ENCODE peak calls at places on chromosomes 4 and X, in four cellular contexts. One of them, this sample, is unnamed.

GRCh38 chrX:83819304-83819703 is 41.6 kb upstream of the CYLC1 start:
- DNase-seq in choroid plexus epithelial cell: no peak
- DNase-seq in CD8-positive, alpha-beta memory T cell: no peak
- DNase-seq in tibial artery: no peak
- DNase-seq in this sample: no peak

GRCh38 chr4:67762091-67762490 is 7.9 kb upstream of the GNRHR start:
- DNase-seq in choroid plexus epithelial cell: peak; percentile 77
- DNase-seq in CD8-positive, alpha-beta memory T cell: no peak
- DNase-seq in tibial artery: no peak
- DNase-seq in this sample: peak; percentile 18

GRCh38 chr4:176742211-176742610 is 50.5 kb downstream of the VEGFC start:
- DNase-seq in choroid plexus epithelial cell: no peak
- DNase-seq in CD8-positive, alpha-beta memory T cell: no peak
- DNase-seq in tibial artery: no peak
- DNase-seq in this sample: no peak

GRCh38 chr4:6257243-6258025 is 12.2 kb upstream of the WFS1 start:
- DNase-seq in choroid plexus epithelial cell: peak; percentile 13
- DNase-seq in CD8-positive, alpha-beta memory T cell: no peak
- DNase-seq in tibial artery: no peak
- DNase-seq in this sample: no peak

GRCh38 chrX:111662314-111662713 is 18.7 kb upstream of the ALG13 start:
- DNase-seq in choroid plexus epithelial cell: no peak
- DNase-seq in CD8-positive, alpha-beta memory T cell: no peak
- DNase-seq in tibial artery: no peak
- DNase-seq in this sample: no peak

GRCh38 chr4:98516042-98516440 is 142.4 kb downstream of the TSPAN5 start:
- DNase-seq in choroid plexus epithelial cell: peak; percentile 86
- DNase-seq in CD8-positive, alpha-beta memory T cell: no peak
- DNase-seq in tibial artery: no peak
- DNase-seq in this sample: no peak

GRCh38 chrX:154525606-154526490 is 9.8 kb upstream of the FAM3A start:
- DNase-seq in choroid plexus epithelial cell: no peak
- DNase-seq in CD8-positive, alpha-beta memory T cell: no peak
- DNase-seq in tibial artery: no peak
- DNase-seq in this sample: no peak

GRCh38 chr4:139735381-139736256 is 70.0 kb downstream of the MGST2 start:
- DNase-seq in choroid plexus epithelial cell: peak; percentile 31
- DNase-seq in CD8-positive, alpha-beta memory T cell: no peak
- DNase-seq in tibial artery: peak; percentile 36
- DNase-seq in this sample: peak; percentile 3

GRCh38 chrX:137041329-137041728 is 7.5 kb upstream of the GPR101 start:
- DNase-seq in choroid plexus epithelial cell: no peak
- DNase-seq in CD8-positive, alpha-beta memory T cell: no peak
- DNase-seq in tibial artery: no peak
- DNase-seq in this sample: no peak

GRCh38 chrX:42934020-42934701 is 156.2 kb upstream of the PPP1R2C start:
- DNase-seq in choroid plexus epithelial cell: peak; percentile 4
- DNase-seq in CD8-positive, alpha-beta memory T cell: peak; percentile 45
- DNase-seq in tibial artery: no peak
- DNase-seq in this sample: peak; percentile 65

GRCh38 chr4:173217727-173218126 is 49.1 kb downstream of the GALNT7 start:
- DNase-seq in choroid plexus epithelial cell: peak; percentile 76
- DNase-seq in CD8-positive, alpha-beta memory T cell: no peak
- DNase-seq in tibial artery: no peak
- DNase-seq in this sample: no peak

GRCh38 chrX:134558133-134558532 is 98.2 kb downstream of the HPRT1 start:
- DNase-seq in choroid plexus epithelial cell: no peak
- DNase-seq in CD8-positive, alpha-beta memory T cell: no peak
- DNase-seq in tibial artery: no peak
- DNase-seq in this sample: no peak

GRCh38 chr4:114659386-114660008 is 60.9 kb downstream of the UGT8 start:
- DNase-seq in choroid plexus epithelial cell: peak; percentile 88
- DNase-seq in CD8-positive, alpha-beta memory T cell: peak; percentile 5
- DNase-seq in tibial artery: peak; percentile 23
- DNase-seq in this sample: no peak

GRCh38 chrX:122880952-122881351 is 303.1 kb upstream of the GRIA3 start:
- DNase-seq in choroid plexus epithelial cell: no peak
- DNase-seq in CD8-positive, alpha-beta memory T cell: no peak
- DNase-seq in tibial artery: no peak
- DNase-seq in this sample: no peak

GRCh38 chr4:108370291-108370690 is 201.6 kb upstream of the LEF1 start:
- DNase-seq in choroid plexus epithelial cell: no peak
- DNase-seq in CD8-positive, alpha-beta memory T cell: peak; percentile 17
- DNase-seq in tibial artery: no peak
- DNase-seq in this sample: peak; percentile 49

GRCh38 chrX:100731441-100732281 is at the start of gene SYTL4:
- DNase-seq in choroid plexus epithelial cell: peak; percentile 12
- DNase-seq in CD8-positive, alpha-beta memory T cell: no peak
- DNase-seq in tibial artery: peak; percentile 28
- DNase-seq in this sample: no peak

GRCh38 chr4:185826381-185826780 is 14.4 kb upstream of the SORBS2 start:
- DNase-seq in choroid plexus epithelial cell: no peak
- DNase-seq in CD8-positive, alpha-beta memory T cell: no peak
- DNase-seq in tibial artery: no peak
- DNase-seq in this sample: no peak

GRCh38 chr4:37533286-37534033 is 152.7 kb downstream of the RELL1 start:
- DNase-seq in choroid plexus epithelial cell: peak; percentile 2
- DNase-seq in CD8-positive, alpha-beta memory T cell: no peak
- DNase-seq in tibial artery: no peak
- DNase-seq in this sample: no peak

GRCh38 chr4:173746424-173746823 is 216.4 kb upstream of the HAND2 start:
- DNase-seq in choroid plexus epithelial cell: no peak
- DNase-seq in CD8-positive, alpha-beta memory T cell: no peak
- DNase-seq in tibial artery: no peak
- DNase-seq in this sample: no peak

GRCh38 chrX:109448539-109448938 is 33.3 kb downstream of the GUCY2F start:
- DNase-seq in choroid plexus epithelial cell: no peak
- DNase-seq in CD8-positive, alpha-beta memory T cell: no peak
- DNase-seq in tibial artery: no peak
- DNase-seq in this sample: no peak

GRCh38 chr4:28259951-28260350 is 1399.3 kb downstream of the STIM2 start:
- DNase-seq in choroid plexus epithelial cell: no peak
- DNase-seq in CD8-positive, alpha-beta memory T cell: no peak
- DNase-seq in tibial artery: no peak
- DNase-seq in this sample: no peak

GRCh38 chr4:43453058-43453457 is 560.5 kb downstream of the GRXCR1 start:
- DNase-seq in choroid plexus epithelial cell: no peak
- DNase-seq in CD8-positive, alpha-beta memory T cell: no peak
- DNase-seq in tibial artery: no peak
- DNase-seq in this sample: no peak

GRCh38 chr4:14620567-14621138 is 381.6 kb upstream of the CPEB2 start:
- DNase-seq in choroid plexus epithelial cell: no peak
- DNase-seq in CD8-positive, alpha-beta memory T cell: no peak
- DNase-seq in tibial artery: no peak
- DNase-seq in this sample: no peak

GRCh38 chr4:39994356-39994755 is 16.6 kb upstream of the PDS5A start:
- DNase-seq in choroid plexus epithelial cell: no peak
- DNase-seq in CD8-positive, alpha-beta memory T cell: no peak
- DNase-seq in tibial artery: no peak
- DNase-seq in this sample: no peak

GRCh38 chrX:47384502-47384901 is 14.1 kb downstream of the ZNF157 start:
- DNase-seq in choroid plexus epithelial cell: peak; percentile 75
- DNase-seq in CD8-positive, alpha-beta memory T cell: peak; percentile 63
- DNase-seq in tibial artery: peak; percentile 45
- DNase-seq in this sample: peak; percentile 72

GRCh38 chr4:140291259-140291658 is 82.2 kb upstream of the SCOC start:
- DNase-seq in choroid plexus epithelial cell: no peak
- DNase-seq in CD8-positive, alpha-beta memory T cell: no peak
- DNase-seq in tibial artery: no peak
- DNase-seq in this sample: no peak

GRCh38 chrX:46628406-46629371 is 55.1 kb downstream of the CHST7 start:
- DNase-seq in choroid plexus epithelial cell: peak; percentile 84
- DNase-seq in CD8-positive, alpha-beta memory T cell: no peak
- DNase-seq in tibial artery: peak; percentile 80
- DNase-seq in this sample: no peak

GRCh38 chr4:1172971-1173757 is 781 bp upstream of the SPON2 start:
- DNase-seq in choroid plexus epithelial cell: peak; percentile 86
- DNase-seq in CD8-positive, alpha-beta memory T cell: no peak
- DNase-seq in tibial artery: peak; percentile 44
- DNase-seq in this sample: no peak